ENCODE peak calls at places on chromosome 22, in six cellular contexts. F, M, Z, U, N and L are unnamed samples.

GRCh38 chr22:45336971-45337431 is 27.3 kb downstream of the FAM118A start:
- DNase-seq in F (peak), M (no peak), Z (no peak), U (no peak), N (no peak), L (no peak)

GRCh38 chr22:40479126-40479800 is 108.9 kb downstream of the SGSM3 start:
- DNase-seq in F (no peak), M (no peak), Z (no peak), U (no peak), N (no peak), L (no peak)

GRCh38 chr22:29136715-29137700 is 64.2 kb downstream of the KREMEN1 start:
- DNase-seq in F (no peak), M (no peak), Z (no peak), U (no peak), N (no peak), L (no peak)

GRCh38 chr22:20185750-20186149 is 34.9 kb upstream of the CCDC188 start:
- DNase-seq in F (no peak), M (no peak), Z (no peak), U (no peak), N (no peak), L (no peak)

GRCh38 chr22:32444068-32444467 is 20.2 kb downstream of the BPIFC start:
- DNase-seq in F (no peak), M (no peak), Z (no peak), U (no peak), N (peak), L (no peak)

GRCh38 chr22:20577549-20577975 is 70.2 kb downstream of the MED15 start:
- DNase-seq in F (peak), M (no peak), Z (no peak), U (no peak), N (peak), L (no peak)

GRCh38 chr22:47190276-47190956 is 428.0 kb downstream of the TBC1D22A start:
- DNase-seq in F (no peak), M (no peak), Z (no peak), U (no peak), N (no peak), L (no peak)

GRCh38 chr22:19763141-19764049 is 2.8 kb downstream of the TBX1 start:
- DNase-seq in F (no peak), M (no peak), Z (no peak), U (no peak), N (no peak), L (no peak)

GRCh38 chr22:41826430-41827383 is 6.2 kb upstream of the SREBF2 start:
- DNase-seq in F (no peak), M (no peak), Z (no peak), U (no peak), N (no peak), L (no peak)

GRCh38 chr22:27732391-27732790 is 69.2 kb downstream of the MN1 start:
- DNase-seq in F (no peak), M (no peak), Z (no peak), U (no peak), N (no peak), L (no peak)

GRCh38 chr22:46429327-46429853 is 93.9 kb downstream of the TRMU start:
- DNase-seq in F (no peak), M (no peak), Z (no peak), U (no peak), N (no peak), L (no peak)

GRCh38 chr22:49968313-49968830 is 7.8 kb downstream of the PIM3 start:
- DNase-seq in F (no peak), M (no peak), Z (no peak), U (no peak), N (no peak), L (no peak)

GRCh38 chr22:31715157-31715778 is 34.7 kb downstream of the PRR14L start:
- DNase-seq in F (no peak), M (no peak), Z (no peak), U (no peak), N (no peak), L (no peak)

GRCh38 chr22:27662359-27663030 is 139.1 kb downstream of the MN1 start:
- DNase-seq in F (no peak), M (no peak), Z (no peak), U (no peak), N (no peak), L (no peak)

GRCh38 chr22:47544696-47545095 is 782.2 kb downstream of the TBC1D22A start:
- DNase-seq in F (no peak), M (no peak), Z (no peak), U (no peak), N (no peak), L (no peak)

GRCh38 chr22:36079041-36079440 is 50.4 kb upstream of the RBFOX2 start:
- DNase-seq in F (no peak), M (no peak), Z (no peak), U (no peak), N (no peak), L (no peak)

GRCh38 chr22:31613286-31613903 is 48.6 kb downstream of the PISD start:
- DNase-seq in F (no peak), M (no peak), Z (no peak), U (no peak), N (no peak), L (no peak)

GRCh38 chr22:38442967-38443674 is 11.9 kb downstream of the KCNJ4 start:
- DNase-seq in F (no peak), M (no peak), Z (no peak), U (no peak), N (no peak), L (no peak)

GRCh38 chr22:32701021-32701420 is 100.5 kb upstream of the TIMP3 start:
- DNase-seq in F (peak), M (no peak), Z (no peak), U (no peak), N (peak), L (no peak)

GRCh38 chr22:41919357-41920224 is 4.7 kb upstream of the SHISA8 start:
- DNase-seq in F (peak), M (no peak), Z (no peak), U (no peak), N (peak), L (no peak)

GRCh38 chr22:47996446-47996857 is 1234.0 kb downstream of the TBC1D22A start:
- DNase-seq in F (no peak), M (no peak), Z (no peak), U (no peak), N (no peak), L (no peak)

GRCh38 chr22:28105396-28105795 is 186.3 kb upstream of the PITPNB start:
- DNase-seq in F (no peak), M (no peak), Z (no peak), U (no peak), N (no peak), L (peak)